ENCODE peak calls at places on chromosomes 7 and 10, in five cellular contexts. One of them, this sample, is unnamed.
A peak's percentile ranks its signal among the peaks of the same experiment; 100 is the strongest.

GRCh38 chr10:69571618-69572158 is 1.5 kb downstream of the NEUROG3 start:
- DNase-seq in stimulated activated naive CD8-positive, alpha-beta T cell treated with anti-CD3 and anti-CD28 coated beads, Interleukin-15, amount 100 ng/mL, for 72 hours: no peak
- DNase-seq in foreskin fibroblast: no peak
- DNase-seq in iPS DF 6.9: no peak
- DNase-seq in brain microvascular endothelial cell: no peak
- DNase-seq in this sample: no peak

GRCh38 chr10:31413325-31413724 is 94.3 kb downstream of the ZEB1 start:
- DNase-seq in stimulated activated naive CD8-positive, alpha-beta T cell treated with anti-CD3 and anti-CD28 coated beads, Interleukin-15, amount 100 ng/mL, for 72 hours: no peak
- DNase-seq in iPS DF 6.9: no peak
- DNase-seq in brain microvascular endothelial cell: peak; percentile 27
- DNase-seq in foreskin fibroblast: no peak
- DNase-seq in this sample: peak; percentile 9

GRCh38 chr10:114274616-114275453 is 35.8 kb downstream of the VWA2 start:
- DNase-seq in foreskin fibroblast: no peak
- DNase-seq in stimulated activated naive CD8-positive, alpha-beta T cell treated with anti-CD3 and anti-CD28 coated beads, Interleukin-15, amount 100 ng/mL, for 72 hours: no peak
- DNase-seq in brain microvascular endothelial cell: no peak
- DNase-seq in iPS DF 6.9: no peak
- DNase-seq in this sample: no peak

GRCh38 chr7:519974-520458 is 370 bp upstream of the PDGFA start:
- DNase-seq in stimulated activated naive CD8-positive, alpha-beta T cell treated with anti-CD3 and anti-CD28 coated beads, Interleukin-15, amount 100 ng/mL, for 72 hours: peak; percentile 45
- DNase-seq in brain microvascular endothelial cell: no peak
- DNase-seq in foreskin fibroblast: peak; percentile 82
- DNase-seq in iPS DF 6.9: no peak
- DNase-seq in this sample: peak; percentile 63

GRCh38 chr7:107597953-107598352 is 17.9 kb downstream of the BCAP29 start:
- DNase-seq in foreskin fibroblast: no peak
- DNase-seq in stimulated activated naive CD8-positive, alpha-beta T cell treated with anti-CD3 and anti-CD28 coated beads, Interleukin-15, amount 100 ng/mL, for 72 hours: no peak
- DNase-seq in brain microvascular endothelial cell: no peak
- DNase-seq in iPS DF 6.9: no peak
- DNase-seq in this sample: no peak

GRCh38 chr7:35280854-35281253 is 27.0 kb upstream of the TBX20 start:
- DNase-seq in iPS DF 6.9: no peak
- DNase-seq in stimulated activated naive CD8-positive, alpha-beta T cell treated with anti-CD3 and anti-CD28 coated beads, Interleukin-15, amount 100 ng/mL, for 72 hours: no peak
- DNase-seq in brain microvascular endothelial cell: no peak
- DNase-seq in foreskin fibroblast: no peak
- DNase-seq in this sample: no peak

GRCh38 chr10:99013885-99014284 is 221.8 kb downstream of the HPSE2 start:
- DNase-seq in stimulated activated naive CD8-positive, alpha-beta T cell treated with anti-CD3 and anti-CD28 coated beads, Interleukin-15, amount 100 ng/mL, for 72 hours: no peak
- DNase-seq in brain microvascular endothelial cell: no peak
- DNase-seq in iPS DF 6.9: no peak
- DNase-seq in foreskin fibroblast: no peak
- DNase-seq in this sample: no peak

GRCh38 chr10:108450280-108450679 is 1285.8 kb upstream of the SORCS1 start:
- DNase-seq in brain microvascular endothelial cell: no peak
- DNase-seq in foreskin fibroblast: no peak
- DNase-seq in iPS DF 6.9: no peak
- DNase-seq in stimulated activated naive CD8-positive, alpha-beta T cell treated with anti-CD3 and anti-CD28 coated beads, Interleukin-15, amount 100 ng/mL, for 72 hours: no peak
- DNase-seq in this sample: no peak